ENCODE peak calls at places on chromosome 20, in four cellular contexts. U, R, G and I are unnamed samples.

GRCh38 chr20:17958326-17959256 is 10.0 kb downstream of the SNX5 start:
- DNase-seq in U (no peak), R (no peak), G (no peak), I (no peak)

GRCh38 chr20:62236997-62237771 is 1.1 kb upstream of the OSBPL2 start:
- DNase-seq in U (no peak), R (no peak), G (no peak), I (no peak)

GRCh38 chr20:37721751-37722150 is 27.9 kb downstream of the CTNNBL1 start:
- DNase-seq in U (no peak), R (no peak), G (no peak), I (no peak)

GRCh38 chr20:48326868-48327267 is 500.9 kb downstream of the PREX1 start:
- DNase-seq in U (no peak), R (no peak), G (no peak), I (no peak)

GRCh38 chr20:4060856-4061440 is 45.6 kb upstream of the RNF24 start:
- DNase-seq in U (no peak), R (no peak), G (no peak), I (no peak)

GRCh38 chr20:19952392-19952791 is 64.8 kb upstream of the NAA20 start:
- DNase-seq in U (no peak), R (no peak), G (no peak), I (no peak)

GRCh38 chr20:43537921-43538854 is 20.6 kb upstream of the SGK2 start:
- DNase-seq in U (no peak), R (peak), G (peak), I (no peak)

GRCh38 chr20:38926934-38927616 is 858 bp downstream of the FAM83D start:
- DNase-seq in U (no peak), R (no peak), G (peak), I (no peak)

GRCh38 chr20:60055740-60056139 is 97.5 kb downstream of the CDH26 start:
- DNase-seq in U (no peak), R (no peak), G (no peak), I (no peak)

GRCh38 chr20:61556116-61556515 is 304.1 kb downstream of the CDH4 start:
- DNase-seq in U (no peak), R (peak), G (no peak), I (no peak)

GRCh38 chr20:11338506-11339306 is 579.0 kb upstream of the BTBD3 start:
- DNase-seq in U (no peak), R (no peak), G (no peak), I (no peak)

GRCh38 chr20:62238569-62239277 is 402 bp downstream of the OSBPL2 start:
- DNase-seq in U (no peak), R (no peak), G (no peak), I (no peak)

GRCh38 chr20:44850272-44850671 is 35.2 kb upstream of the YWHAB start:
- DNase-seq in U (no peak), R (no peak), G (no peak), I (no peak)

GRCh38 chr20:34629342-34629741 is 47.5 kb downstream of the PIGU start:
- DNase-seq in U (no peak), R (no peak), G (no peak), I (no peak)

GRCh38 chr20:34624628-34625027 is 52.3 kb downstream of the PIGU start:
- DNase-seq in U (no peak), R (no peak), G (no peak), I (no peak)

GRCh38 chr20:34627458-34627857 is 49.4 kb downstream of the PIGU start:
- DNase-seq in U (no peak), R (no peak), G (no peak), I (no peak)

GRCh38 chr20:34628026-34628425 is 48.9 kb downstream of the PIGU start:
- DNase-seq in U (no peak), R (no peak), G (no peak), I (no peak)

DNA sequence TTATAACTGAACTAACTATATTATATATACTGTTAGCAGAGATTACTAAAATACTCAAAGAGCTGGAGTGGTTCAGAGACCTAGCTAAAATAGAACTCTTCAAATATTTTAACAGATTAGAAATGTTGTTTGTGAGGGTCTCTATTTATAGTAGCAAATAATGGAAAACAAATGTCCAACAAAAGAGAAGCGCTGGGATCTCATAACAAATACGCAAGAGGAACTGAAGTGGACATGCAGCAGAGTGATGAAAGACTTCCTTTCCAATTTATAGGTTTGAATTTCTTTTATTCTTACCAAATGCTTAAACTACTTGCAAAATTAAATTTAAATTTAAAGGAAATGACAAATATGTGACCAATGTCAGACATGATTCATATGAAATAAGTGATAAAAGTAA is 49.9 kb downstream of the PIGU start:
- DNase-seq in U (no peak), R (no peak), G (no peak), I (no peak)
- H3K27ac ChIP-seq in U (no peak), R (no peak), G (no peak), I (no peak)

DNA sequence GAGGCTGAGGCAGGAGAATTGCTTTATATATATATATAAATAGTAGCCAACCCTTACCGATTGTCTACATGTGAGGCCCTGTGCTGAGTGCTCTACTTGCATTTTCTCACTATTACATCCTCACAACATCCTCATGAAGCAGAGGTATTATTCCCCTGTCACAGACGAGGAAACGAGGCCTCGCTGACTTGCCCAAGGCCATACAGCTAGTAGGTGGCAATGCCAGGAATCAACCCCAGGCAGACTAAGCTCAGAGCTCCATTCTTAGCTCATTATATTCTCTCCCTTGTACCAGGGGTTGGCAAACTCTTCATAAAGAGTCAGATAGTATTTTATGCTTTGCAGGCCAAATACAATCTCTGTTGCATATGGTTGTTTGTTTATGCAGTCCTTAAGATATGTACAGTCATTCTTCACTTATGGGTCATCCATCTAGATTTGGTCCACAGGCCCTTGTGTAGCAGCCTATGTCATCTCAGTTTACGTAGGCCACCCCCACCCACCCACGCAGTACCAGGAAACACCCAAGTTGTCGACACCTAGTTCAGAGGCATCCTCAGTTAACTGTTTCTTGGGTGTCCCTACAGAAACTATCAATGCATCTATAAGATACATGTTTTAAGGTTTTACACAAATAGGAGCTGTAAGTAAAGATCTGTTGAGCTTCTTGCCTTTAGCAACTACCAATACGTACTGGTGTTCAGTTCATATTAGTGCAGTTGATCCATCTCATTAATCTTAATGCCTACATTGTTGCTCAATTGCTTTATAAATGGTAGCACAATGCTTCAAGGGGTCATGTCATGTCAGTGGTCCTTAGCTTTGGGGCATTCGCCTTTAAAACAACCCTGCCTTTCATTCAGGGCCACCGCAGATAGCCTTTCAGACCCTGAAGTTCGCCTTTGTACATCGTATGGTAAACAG is 3.0 kb downstream of the CASS4 start:
- DNase-seq in U (no peak), R (no peak), G (no peak), I (no peak)
- TF ChIP-seq POLR2A in U (no peak), R (no peak), G (no peak), I (no peak)

GRCh38 chr20:49540696-49541435 is 27.1 kb downstream of the PTGIS start:
- DNase-seq in U (no peak), R (no peak), G (no peak), I (peak)
- H3K27ac ChIP-seq in U (no peak), R (no peak), G (no peak), I (no peak)

GRCh38 chr20:33992923-33993799 is 550 bp upstream of the RALY start:
- DNase-seq in U (peak), R (peak), G (peak), I (peak)
- TF ChIP-seq POLR2A in U (peak), R (peak), G (peak), I (no peak)

GRCh38 chr20:57290178-57290484 is 23.7 kb upstream of the BMP7 start:
- DNase-seq in U (no peak), R (no peak), G (no peak), I (no peak)

GRCh38 chr20:57288676-57289075 is 22.2 kb upstream of the BMP7 start:
- DNase-seq in U (no peak), R (no peak), G (no peak), I (no peak)

GRCh38 chr20:57287901-57288300 is 21.5 kb upstream of the BMP7 start:
- DNase-seq in U (no peak), R (no peak), G (no peak), I (no peak)

GRCh38 chr20:57289401-57290177 is 23.1 kb upstream of the BMP7 start:
- DNase-seq in U (no peak), R (no peak), G (no peak), I (no peak)

DNA sequence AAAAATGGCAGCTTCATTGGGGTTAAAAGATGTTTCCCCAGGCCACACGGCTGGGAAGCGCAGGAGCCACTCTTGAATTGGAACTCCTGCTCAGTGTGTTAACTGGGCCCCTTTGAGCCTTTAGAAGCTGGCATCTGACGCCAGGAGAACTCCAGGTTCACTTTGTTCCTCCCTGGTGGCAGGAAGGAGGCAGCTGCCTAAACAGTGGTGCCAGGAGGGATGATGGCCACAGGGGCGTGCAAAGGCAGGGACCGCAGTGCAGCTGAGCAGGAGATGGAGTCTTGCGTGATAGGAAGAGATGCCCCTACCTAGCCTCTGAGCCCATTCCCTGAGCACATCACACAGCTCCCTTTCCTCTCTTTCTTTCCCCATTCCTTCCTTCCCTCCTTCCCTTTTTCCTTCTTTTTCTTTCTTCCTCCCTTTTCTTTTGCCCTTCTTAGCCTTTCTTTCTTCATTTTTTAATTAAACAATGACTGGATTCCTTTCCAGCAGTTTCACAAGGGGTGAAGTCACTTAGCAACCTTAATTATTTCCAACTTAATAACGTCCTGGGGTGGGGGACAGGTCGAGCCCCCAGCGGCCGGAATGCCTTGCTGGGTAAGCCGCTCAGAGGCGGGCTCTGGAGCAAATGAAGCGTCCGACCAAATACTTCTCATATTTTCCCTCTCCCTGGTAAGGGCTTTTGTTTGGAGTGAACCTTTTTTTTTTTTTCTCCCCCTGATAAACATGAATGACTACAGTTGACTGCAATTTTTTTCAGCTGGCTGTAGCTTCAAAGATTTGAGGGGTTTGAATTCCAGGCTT is 20.8 kb upstream of the BMP7 start:
- DNase-seq in U (no peak), R (no peak), G (no peak), I (no peak)
- H3K27ac ChIP-seq in U (no peak), R (no peak), G (no peak), I (no peak)

GRCh38 chr20:16574656-16575355 is 1.6 kb upstream of the KIF16B start:
- DNase-seq in U (peak), R (peak), G (peak), I (no peak)
- TF ChIP-seq POLR2A in U (peak), R (peak), G (no peak), I (no peak)